ENCODE peak calls at places on chromosomes 5 and 9, in eight cellular contexts. One of them, this sample, is unnamed.

GRCh38 chr5:137308311-137308710 is 190.8 kb downstream of the SPOCK1 start:
- DNase-seq in T-helper 9 cell: no peak
- DNase-seq in NCI-H526 treated with DMSO at 0.1 percent for 48 hours: no peak
- DNase-seq in NCI-H2029: no peak
- DNase-seq in skeletal muscle cell: no peak
- DNase-seq in cardiac muscle cell: peak; percentile 14
- DNase-seq in NCI-H187: no peak
- DNase-seq in NCI-H524: no peak
- DNase-seq in this sample: no peak

GRCh38 chr5:132429451-132430440 is 60.2 kb downstream of the SLC22A5 start:
- DNase-seq in T-helper 9 cell: no peak
- DNase-seq in NCI-H526 treated with DMSO at 0.1 percent for 48 hours: peak; percentile 41
- DNase-seq in NCI-H2029: no peak
- DNase-seq in skeletal muscle cell: no peak
- DNase-seq in cardiac muscle cell: no peak
- DNase-seq in NCI-H187: no peak
- DNase-seq in NCI-H524: no peak
- DNase-seq in this sample: no peak

GRCh38 chr5:43711496-43711895 is 108.5 kb downstream of the NNT start:
- DNase-seq in T-helper 9 cell: no peak
- DNase-seq in NCI-H526 treated with DMSO at 0.1 percent for 48 hours: no peak
- DNase-seq in NCI-H2029: no peak
- DNase-seq in skeletal muscle cell: no peak
- DNase-seq in cardiac muscle cell: no peak
- DNase-seq in NCI-H187: no peak
- DNase-seq in NCI-H524: no peak
- DNase-seq in this sample: no peak

GRCh38 chr5:166957763-166958162 is 1333.7 kb upstream of the WWC1 start:
- DNase-seq in T-helper 9 cell: no peak
- DNase-seq in NCI-H526 treated with DMSO at 0.1 percent for 48 hours: peak; percentile 77
- DNase-seq in NCI-H2029: no peak
- DNase-seq in skeletal muscle cell: no peak
- DNase-seq in cardiac muscle cell: no peak
- DNase-seq in NCI-H187: no peak
- DNase-seq in NCI-H524: no peak
- DNase-seq in this sample: no peak

GRCh38 chr9:20356392-20357206 is 265.7 kb downstream of the MLLT3 start:
- DNase-seq in T-helper 9 cell: peak; percentile 3
- DNase-seq in NCI-H526 treated with DMSO at 0.1 percent for 48 hours: peak; percentile 43
- DNase-seq in NCI-H2029: peak; percentile 27
- DNase-seq in skeletal muscle cell: peak; percentile 59
- DNase-seq in cardiac muscle cell: peak; percentile 86
- DNase-seq in NCI-H187: no peak
- DNase-seq in NCI-H524: peak; percentile 75
- DNase-seq in this sample: peak; percentile 74

GRCh38 chr5:102313907-102314306 is 17.8 kb upstream of the SLCO4C1 start:
- DNase-seq in T-helper 9 cell: no peak
- DNase-seq in NCI-H526 treated with DMSO at 0.1 percent for 48 hours: peak; percentile 12
- DNase-seq in NCI-H2029: no peak
- DNase-seq in skeletal muscle cell: no peak
- DNase-seq in cardiac muscle cell: no peak
- DNase-seq in NCI-H187: no peak
- DNase-seq in NCI-H524: peak; percentile 17
- DNase-seq in this sample: no peak

GRCh38 chr5:76084496-76085285 is 1.5 kb downstream of the SV2C start:
- DNase-seq in T-helper 9 cell: no peak
- DNase-seq in NCI-H526 treated with DMSO at 0.1 percent for 48 hours: no peak
- DNase-seq in NCI-H2029: no peak
- DNase-seq in skeletal muscle cell: no peak
- DNase-seq in cardiac muscle cell: peak; percentile 35
- DNase-seq in NCI-H187: no peak
- DNase-seq in NCI-H524: peak; percentile 71
- DNase-seq in this sample: peak; percentile 54

GRCh38 chr5:27619982-27620381 is 581.6 kb upstream of the CDH9 start:
- DNase-seq in T-helper 9 cell: no peak
- DNase-seq in NCI-H526 treated with DMSO at 0.1 percent for 48 hours: no peak
- DNase-seq in NCI-H2029: no peak
- DNase-seq in skeletal muscle cell: no peak
- DNase-seq in cardiac muscle cell: no peak
- DNase-seq in NCI-H187: no peak
- DNase-seq in NCI-H524: peak; percentile 85
- DNase-seq in this sample: no peak

GRCh38 chr5:64688965-64689364 is 1.3 kb upstream of the SHISAL2B start:
- DNase-seq in T-helper 9 cell: no peak
- DNase-seq in NCI-H526 treated with DMSO at 0.1 percent for 48 hours: no peak
- DNase-seq in NCI-H2029: no peak
- DNase-seq in skeletal muscle cell: no peak
- DNase-seq in cardiac muscle cell: no peak
- DNase-seq in NCI-H187: no peak
- DNase-seq in NCI-H524: no peak
- DNase-seq in this sample: no peak

GRCh38 chr9:134229466-134230091 is 65.2 kb upstream of the RNU6ATAC start:
- DNase-seq in T-helper 9 cell: no peak
- DNase-seq in NCI-H526 treated with DMSO at 0.1 percent for 48 hours: no peak
- DNase-seq in NCI-H2029: no peak
- DNase-seq in skeletal muscle cell: no peak
- DNase-seq in cardiac muscle cell: no peak
- DNase-seq in NCI-H187: no peak
- DNase-seq in NCI-H524: no peak
- DNase-seq in this sample: no peak

GRCh38 chr9:127423591-127423933 is 620 bp upstream of the ZNF79 start:
- DNase-seq in T-helper 9 cell: no peak
- DNase-seq in NCI-H526 treated with DMSO at 0.1 percent for 48 hours: no peak
- DNase-seq in NCI-H2029: no peak
- DNase-seq in skeletal muscle cell: no peak
- DNase-seq in cardiac muscle cell: no peak
- DNase-seq in NCI-H187: no peak
- DNase-seq in NCI-H524: no peak
- DNase-seq in this sample: no peak

GRCh38 chr9:7243838-7244237 is 486.1 kb downstream of the KDM4C start:
- DNase-seq in T-helper 9 cell: no peak
- DNase-seq in NCI-H526 treated with DMSO at 0.1 percent for 48 hours: no peak
- DNase-seq in NCI-H2029: no peak
- DNase-seq in skeletal muscle cell: no peak
- DNase-seq in cardiac muscle cell: no peak
- DNase-seq in NCI-H187: no peak
- DNase-seq in NCI-H524: no peak
- DNase-seq in this sample: no peak